ENCODE peak calls at places on chromosome 1, in nine cellular contexts. One of them, this sample, is unnamed.

GRCh38 chr1:221594600-221594999 is 147.3 kb downstream of the DUSP10 start:
- DNase-seq in fibroblast of mammary gland: no peak
- DNase-seq in GM12878: no peak
- DNase-seq in mammary epithelial cell: no peak
- DNase-seq in PC-9: no peak
- DNase-seq in fibroblast of pulmonary artery: no peak
- DNase-seq in type B pancreatic cell: no peak
- DNase-seq in GM13977: no peak
- DNase-seq in BJ: no peak
- DNase-seq in this sample: no peak

GRCh38 chr1:55259906-55260608 is 44.9 kb upstream of the USP24 start:
- DNase-seq in fibroblast of mammary gland: no peak
- DNase-seq in GM12878: peak
- DNase-seq in mammary epithelial cell: no peak
- DNase-seq in PC-9: no peak
- DNase-seq in fibroblast of pulmonary artery: no peak
- DNase-seq in type B pancreatic cell: no peak
- DNase-seq in GM13977: no peak
- DNase-seq in BJ: no peak
- DNase-seq in this sample: no peak

GRCh38 chr1:241702436-241702835 is 50.4 kb downstream of the WDR64 start:
- DNase-seq in fibroblast of mammary gland: peak
- DNase-seq in GM12878: no peak
- DNase-seq in mammary epithelial cell: peak
- DNase-seq in PC-9: peak
- DNase-seq in fibroblast of pulmonary artery: no peak
- DNase-seq in type B pancreatic cell: no peak
- DNase-seq in GM13977: no peak
- DNase-seq in BJ: no peak
- DNase-seq in this sample: no peak

GRCh38 chr1:1421907-1422464 is 910 bp upstream of the ANKRD65 start:
- DNase-seq in fibroblast of mammary gland: no peak
- DNase-seq in GM12878: no peak
- DNase-seq in mammary epithelial cell: no peak
- DNase-seq in PC-9: no peak
- DNase-seq in fibroblast of pulmonary artery: no peak
- DNase-seq in type B pancreatic cell: no peak
- DNase-seq in GM13977: no peak
- DNase-seq in BJ: no peak
- DNase-seq in this sample: no peak

GRCh38 chr1:182246783-182247182 is 144.8 kb downstream of the GLUL start:
- DNase-seq in fibroblast of mammary gland: no peak
- DNase-seq in GM12878: no peak
- DNase-seq in mammary epithelial cell: peak
- DNase-seq in PC-9: no peak
- DNase-seq in fibroblast of pulmonary artery: no peak
- DNase-seq in type B pancreatic cell: no peak
- DNase-seq in GM13977: no peak
- DNase-seq in BJ: no peak
- DNase-seq in this sample: no peak

GRCh38 chr1:40451238-40451585 is 936 bp downstream of the ZFP69B start:
- DNase-seq in fibroblast of mammary gland: no peak
- DNase-seq in GM12878: no peak
- DNase-seq in mammary epithelial cell: no peak
- DNase-seq in PC-9: no peak
- DNase-seq in fibroblast of pulmonary artery: no peak
- DNase-seq in type B pancreatic cell: no peak
- DNase-seq in GM13977: peak
- DNase-seq in BJ: no peak
- DNase-seq in this sample: no peak

GRCh38 chr1:62076286-62076685 is 118.4 kb upstream of the L1TD1 start:
- DNase-seq in fibroblast of mammary gland: peak
- DNase-seq in GM12878: no peak
- DNase-seq in mammary epithelial cell: peak
- DNase-seq in PC-9: peak
- DNase-seq in fibroblast of pulmonary artery: peak
- DNase-seq in type B pancreatic cell: no peak
- DNase-seq in GM13977: no peak
- DNase-seq in BJ: no peak
- DNase-seq in this sample: no peak

GRCh38 chr1:210446479-210446878 is 117.8 kb downstream of the HHAT start:
- DNase-seq in fibroblast of mammary gland: peak
- DNase-seq in GM12878: no peak
- DNase-seq in mammary epithelial cell: no peak
- DNase-seq in PC-9: peak
- DNase-seq in fibroblast of pulmonary artery: no peak
- DNase-seq in type B pancreatic cell: no peak
- DNase-seq in GM13977: no peak
- DNase-seq in BJ: no peak
- DNase-seq in this sample: no peak

GRCh38 chr1:53663525-53664300 is 75.3 kb downstream of the GLIS1 start:
- DNase-seq in fibroblast of mammary gland: peak
- DNase-seq in GM12878: no peak
- DNase-seq in mammary epithelial cell: no peak
- DNase-seq in PC-9: no peak
- DNase-seq in fibroblast of pulmonary artery: no peak
- DNase-seq in type B pancreatic cell: no peak
- DNase-seq in GM13977: no peak
- DNase-seq in BJ: no peak
- DNase-seq in this sample: no peak

GRCh38 chr1:99849413-99849743 is 783 bp upstream of the AGL start:
- DNase-seq in fibroblast of mammary gland: no peak
- DNase-seq in GM12878: peak
- DNase-seq in mammary epithelial cell: no peak
- DNase-seq in PC-9: no peak
- DNase-seq in fibroblast of pulmonary artery: peak
- DNase-seq in type B pancreatic cell: no peak
- DNase-seq in GM13977: no peak
- DNase-seq in BJ: no peak
- DNase-seq in this sample: no peak

GRCh38 chr1:13901041-13901440 is 201.1 kb downstream of the PRDM2 start:
- DNase-seq in fibroblast of mammary gland: peak
- DNase-seq in GM12878: no peak
- DNase-seq in mammary epithelial cell: no peak
- DNase-seq in PC-9: no peak
- DNase-seq in fibroblast of pulmonary artery: no peak
- DNase-seq in type B pancreatic cell: no peak
- DNase-seq in GM13977: no peak
- DNase-seq in BJ: no peak
- DNase-seq in this sample: no peak

DNA sequence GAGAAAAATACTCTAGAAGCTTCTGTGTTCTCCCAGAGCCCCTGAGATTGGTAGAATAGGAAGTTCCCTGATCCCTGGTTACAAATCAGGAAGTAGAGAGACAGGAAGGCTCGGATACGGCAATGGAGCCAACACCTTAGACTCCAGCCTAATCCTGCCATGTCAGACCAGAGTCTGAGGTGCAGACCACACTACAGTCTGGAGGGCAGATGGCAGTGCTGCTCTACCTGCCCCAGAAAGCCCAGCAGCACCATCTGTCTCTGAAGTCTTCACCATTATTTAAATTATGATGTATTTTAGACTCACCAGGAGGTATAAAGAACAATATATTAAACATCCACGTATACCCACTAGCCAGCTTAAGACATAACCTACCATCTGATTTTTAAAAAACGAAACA is 93.0 kb downstream of the MTR start:
- DNase-seq in fibroblast of mammary gland: no peak
- DNase-seq in GM12878: no peak
- DNase-seq in mammary epithelial cell: no peak
- DNase-seq in PC-9: no peak
- DNase-seq in fibroblast of pulmonary artery: no peak
- DNase-seq in type B pancreatic cell: no peak
- DNase-seq in GM13977: no peak
- DNase-seq in BJ: no peak
- DNase-seq in this sample: no peak
- TF ChIP-seq CTCF in fibroblast of mammary gland: no peak
- TF ChIP-seq CTCF in GM12878: no peak
- TF ChIP-seq CTCF in mammary epithelial cell: no peak
- TF ChIP-seq CTCF in PC-9: no peak
- TF ChIP-seq CTCF in fibroblast of pulmonary artery: no peak
- TF ChIP-seq CTCF in type B pancreatic cell: no peak
- TF ChIP-seq CTCF in GM13977: no peak
- TF ChIP-seq CTCF in BJ: no peak
- TF ChIP-seq CTCF in this sample: no peak

DNA sequence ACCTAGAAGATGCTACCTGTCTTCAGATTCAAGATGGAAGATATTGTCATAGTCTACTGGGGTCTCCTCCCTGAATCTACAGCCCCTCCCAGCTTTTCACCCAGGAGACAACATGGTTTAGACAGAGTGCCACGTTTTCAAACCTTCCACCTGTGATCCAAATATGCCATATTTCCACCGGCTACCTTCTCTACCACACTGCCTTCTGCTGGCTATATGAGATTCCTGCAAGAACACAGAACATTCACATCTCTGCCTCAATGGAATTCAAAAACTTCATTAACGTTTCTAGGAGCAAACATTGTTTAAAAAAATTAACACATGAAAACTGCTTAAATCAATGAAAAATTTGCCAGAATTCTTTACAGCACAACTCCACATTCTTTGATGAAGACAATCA is 12.9 kb upstream of the LELP1 start:
- DNase-seq in fibroblast of mammary gland: no peak
- DNase-seq in GM12878: no peak
- DNase-seq in mammary epithelial cell: peak
- DNase-seq in PC-9: no peak
- DNase-seq in fibroblast of pulmonary artery: no peak
- DNase-seq in type B pancreatic cell: no peak
- DNase-seq in GM13977: no peak
- DNase-seq in BJ: no peak
- DNase-seq in this sample: no peak
- TF ChIP-seq CTCF in fibroblast of mammary gland: peak
- TF ChIP-seq CTCF in GM12878: peak
- TF ChIP-seq CTCF in mammary epithelial cell: peak
- TF ChIP-seq CTCF in PC-9: peak
- TF ChIP-seq CTCF in fibroblast of pulmonary artery: peak
- TF ChIP-seq CTCF in type B pancreatic cell: peak
- TF ChIP-seq CTCF in GM13977: peak
- TF ChIP-seq CTCF in BJ: no peak
- TF ChIP-seq CTCF in this sample: no peak

GRCh38 chr1:113958691-113959090 is 20.6 kb upstream of the OLFML3 start:
- DNase-seq in fibroblast of mammary gland: no peak
- DNase-seq in GM12878: no peak
- DNase-seq in mammary epithelial cell: no peak
- DNase-seq in PC-9: no peak
- DNase-seq in fibroblast of pulmonary artery: peak
- DNase-seq in type B pancreatic cell: no peak
- DNase-seq in GM13977: no peak
- DNase-seq in BJ: no peak
- DNase-seq in this sample: no peak

GRCh38 chr1:113966013-113966412 is 13.3 kb upstream of the OLFML3 start:
- DNase-seq in fibroblast of mammary gland: no peak
- DNase-seq in GM12878: no peak
- DNase-seq in mammary epithelial cell: no peak
- DNase-seq in PC-9: no peak
- DNase-seq in fibroblast of pulmonary artery: no peak
- DNase-seq in type B pancreatic cell: no peak
- DNase-seq in GM13977: no peak
- DNase-seq in BJ: no peak
- DNase-seq in this sample: no peak

GRCh38 chr1:113963281-113963906 is 15.9 kb upstream of the OLFML3 start:
- DNase-seq in fibroblast of mammary gland: no peak
- DNase-seq in GM12878: no peak
- DNase-seq in mammary epithelial cell: no peak
- DNase-seq in PC-9: no peak
- DNase-seq in fibroblast of pulmonary artery: peak
- DNase-seq in type B pancreatic cell: no peak
- DNase-seq in GM13977: no peak
- DNase-seq in BJ: no peak
- DNase-seq in this sample: no peak
- TF ChIP-seq CTCF in fibroblast of mammary gland: peak
- TF ChIP-seq CTCF in GM12878: no peak
- TF ChIP-seq CTCF in mammary epithelial cell: peak
- TF ChIP-seq CTCF in PC-9: peak
- TF ChIP-seq CTCF in fibroblast of pulmonary artery: peak
- TF ChIP-seq CTCF in type B pancreatic cell: no peak
- TF ChIP-seq CTCF in GM13977: no peak
- TF ChIP-seq CTCF in BJ: no peak
- TF ChIP-seq CTCF in this sample: no peak

GRCh38 chr1:240115831-240116230 is 24.1 kb downstream of the FMN2 start:
- DNase-seq in fibroblast of mammary gland: no peak
- DNase-seq in GM12878: no peak
- DNase-seq in mammary epithelial cell: no peak
- DNase-seq in PC-9: no peak
- DNase-seq in fibroblast of pulmonary artery: no peak
- DNase-seq in type B pancreatic cell: no peak
- DNase-seq in GM13977: no peak
- DNase-seq in BJ: no peak
- DNase-seq in this sample: no peak

GRCh38 chr1:240114222-240114621 is 22.5 kb downstream of the FMN2 start:
- DNase-seq in fibroblast of mammary gland: no peak
- DNase-seq in GM12878: no peak
- DNase-seq in mammary epithelial cell: no peak
- DNase-seq in PC-9: no peak
- DNase-seq in fibroblast of pulmonary artery: no peak
- DNase-seq in type B pancreatic cell: no peak
- DNase-seq in GM13977: no peak
- DNase-seq in BJ: no peak
- DNase-seq in this sample: no peak

GRCh38 chr1:240122639-240123604 is 31.2 kb downstream of the FMN2 start:
- DNase-seq in fibroblast of mammary gland: no peak
- DNase-seq in GM12878: no peak
- DNase-seq in mammary epithelial cell: no peak
- DNase-seq in PC-9: no peak
- DNase-seq in fibroblast of pulmonary artery: no peak
- DNase-seq in type B pancreatic cell: no peak
- DNase-seq in GM13977: no peak
- DNase-seq in BJ: no peak
- DNase-seq in this sample: no peak

GRCh38 chr1:240117202-240117769 is 25.6 kb downstream of the FMN2 start:
- DNase-seq in fibroblast of mammary gland: no peak
- DNase-seq in GM12878: no peak
- DNase-seq in mammary epithelial cell: no peak
- DNase-seq in PC-9: no peak
- DNase-seq in fibroblast of pulmonary artery: no peak
- DNase-seq in type B pancreatic cell: no peak
- DNase-seq in GM13977: no peak
- DNase-seq in BJ: no peak
- DNase-seq in this sample: no peak

DNA sequence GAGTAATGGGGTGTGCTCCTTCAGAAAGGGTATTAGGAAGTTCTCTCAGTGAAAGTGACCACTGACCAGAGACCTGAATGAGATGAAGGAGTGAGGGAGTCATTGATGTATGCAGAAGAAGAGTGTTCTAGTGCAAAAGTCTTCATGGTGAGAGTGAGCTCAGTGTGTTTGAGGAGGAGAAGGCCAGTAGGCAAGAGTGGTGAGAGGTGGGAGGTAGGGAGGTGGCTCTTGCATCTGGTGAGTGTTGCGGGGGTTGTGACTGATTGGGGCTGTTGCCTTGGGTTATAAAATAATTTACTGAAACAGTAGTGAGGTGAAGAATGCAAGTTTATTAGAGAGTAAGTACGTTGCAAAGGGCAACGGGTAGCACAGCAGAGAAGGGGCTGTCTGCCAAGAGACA is 26.2 kb downstream of the FMN2 start:
- DNase-seq in fibroblast of mammary gland: no peak
- DNase-seq in GM12878: no peak
- DNase-seq in mammary epithelial cell: no peak
- DNase-seq in PC-9: no peak
- DNase-seq in fibroblast of pulmonary artery: no peak
- DNase-seq in type B pancreatic cell: no peak
- DNase-seq in GM13977: no peak
- DNase-seq in BJ: no peak
- DNase-seq in this sample: no peak
- TF ChIP-seq CTCF in fibroblast of mammary gland: no peak
- TF ChIP-seq CTCF in GM12878: no peak
- TF ChIP-seq CTCF in mammary epithelial cell: no peak
- TF ChIP-seq CTCF in PC-9: no peak
- TF ChIP-seq CTCF in fibroblast of pulmonary artery: no peak
- TF ChIP-seq CTCF in type B pancreatic cell: no peak
- TF ChIP-seq CTCF in GM13977: no peak
- TF ChIP-seq CTCF in BJ: no peak
- TF ChIP-seq CTCF in this sample: no peak

GRCh38 chr1:79353224-79353623 is 346.7 kb upstream of the ADGRL4 start:
- DNase-seq in fibroblast of mammary gland: peak
- DNase-seq in GM12878: no peak
- DNase-seq in mammary epithelial cell: peak
- DNase-seq in PC-9: peak
- DNase-seq in fibroblast of pulmonary artery: peak
- DNase-seq in type B pancreatic cell: no peak
- DNase-seq in GM13977: no peak
- DNase-seq in BJ: no peak
- DNase-seq in this sample: no peak
- TF ChIP-seq CTCF in fibroblast of mammary gland: peak
- TF ChIP-seq CTCF in GM12878: peak
- TF ChIP-seq CTCF in mammary epithelial cell: peak
- TF ChIP-seq CTCF in PC-9: peak
- TF ChIP-seq CTCF in fibroblast of pulmonary artery: peak
- TF ChIP-seq CTCF in type B pancreatic cell: peak
- TF ChIP-seq CTCF in GM13977: peak
- TF ChIP-seq CTCF in BJ: peak
- TF ChIP-seq CTCF in this sample: peak